ENCODE peak calls at places on chromosomes 13 and 19, in five cellular contexts. S is GM23248, Z is fibroblast of lung, E is stomach, Q is NCI-H1694 treated with DMSO at 0.1 percent for 48 hours. Y is an unnamed sample.

GRCh38 chr19:38781058-38781457 is 7.7 kb upstream of the LGALS7 start:
- DNase-seq in E (no peak), S (no peak), Z (no peak), Q (no peak), Y (no peak)

GRCh38 chr13:108618233-108618632 is 11.2 kb upstream of the MYO16 start:
- DNase-seq in Z (no peak), S (no peak), E (no peak), Q (no peak), Y (no peak)

GRCh38 chr19:2811221-2811722 is 8.4 kb upstream of the ZNF554 start:
- DNase-seq in Z (no peak), E (no peak), S (no peak), Q (no peak), Y (no peak)

GRCh38 chr19:3192228-3192635 is 6.5 kb downstream of the NCLN start:
- DNase-seq in S (no peak), Q (no peak), E (no peak), Z (no peak), Y (no peak)

GRCh38 chr13:39656325-39656677 is 839 bp downstream of the COG6 start:
- DNase-seq in Z (no peak), Q (no peak), S (peak; percentile 36), E (no peak), Y (no peak)

GRCh38 chr13:98144501-98145350 is 1.8 kb downstream of the FARP1 start:
- DNase-seq in Z (peak; percentile 62), Q (no peak), S (peak; percentile 79), E (no peak), Y (no peak)

GRCh38 chr13:24511019-24511823 is 1.4 kb downstream of the PARP4 start:
- DNase-seq in E (peak; percentile 53), Q (no peak), S (peak; percentile 92), Z (peak; percentile 97), Y (peak; percentile 86)

GRCh38 chr13:74246398-74246975 is 112.3 kb upstream of the KLF12 start:
- DNase-seq in S (peak; percentile 61), Q (peak; percentile 53), Z (peak; percentile 70), E (no peak), Y (peak; percentile 56)

GRCh38 chr13:47545206-47545605 is 455.9 kb downstream of the SUCLA2 start:
- DNase-seq in E (no peak), Z (no peak), S (peak; percentile 12), Q (no peak), Y (no peak)

GRCh38 chr19:35754365-35755139 is 2.3 kb downstream of the HSPB6 start:
- DNase-seq in Z (no peak), E (no peak), S (no peak), Q (no peak), Y (no peak)

GRCh38 chr13:48804836-48805601 is 151.3 kb downstream of the CYSLTR2 start:
- DNase-seq in Q (no peak), Z (peak; percentile 72), S (no peak), E (no peak), Y (no peak)

GRCh38 chr13:27372896-27373295 is 51.5 kb upstream of the GTF3A start:
- DNase-seq in Z (no peak), Q (peak; percentile 46), S (peak; percentile 31), E (peak; percentile 80), Y (no peak)

GRCh38 chr13:94722596-94722995 is 10.3 kb upstream of the SOX21 start:
- DNase-seq in Z (peak; percentile 16), Q (no peak), S (no peak), E (no peak), Y (no peak)

GRCh38 chr13:20105161-20105689 is 55.6 kb downstream of the GJA3 start:
- DNase-seq in E (no peak), Q (no peak), S (no peak), Z (no peak), Y (no peak)

Y was measured in brain microvascular endothelial cell.